ENCODE peak calls at places on chromosome 5, in five cellular contexts. C is tibial artery, I is RPMI7951, U is left ventricle myocardium inferior, V is A549. K is an unnamed sample.

GRCh38 chr5:72109625-72110024 is 2.4 kb downstream of the MAP1B start:
- DNase-seq in C (peak), I (no peak), U (no peak), V (peak), K (no peak)

GRCh38 chr5:5380298-5380697 is 42.2 kb upstream of the ICE1 start:
- DNase-seq in C (no peak), I (peak), U (no peak), V (no peak), K (no peak)

GRCh38 chr5:21573915-21574314 is 1279.2 kb downstream of the CDH12 start:
- DNase-seq in C (no peak), I (peak), U (no peak), V (no peak), K (no peak)

GRCh38 chr5:75016896-75017295 is 35.5 kb downstream of the GCNT4 start:
- DNase-seq in C (no peak), I (no peak), U (no peak), V (no peak), K (no peak)

GRCh38 chr5:179815491-179816249 is 5.0 kb upstream of the SQSTM1 start:
- DNase-seq in C (peak), I (no peak), U (no peak), V (no peak), K (no peak)

GRCh38 chr5:14036514-14036913 is 92.0 kb upstream of the DNAH5 start:
- DNase-seq in C (no peak), I (peak), U (no peak), V (peak), K (no peak)

GRCh38 chr5:32852535-32852934 is 141.4 kb downstream of the NPR3 start:
- DNase-seq in C (peak), I (peak), U (peak), V (peak), K (peak)

GRCh38 chr5:146828385-146828784 is 50.2 kb downstream of the PPP2R2B start:
- DNase-seq in C (no peak), I (peak), U (no peak), V (no peak), K (no peak)

GRCh38 chr5:59745422-59745863 is 148.1 kb downstream of the PDE4D start:
- DNase-seq in C (peak), I (peak), U (no peak), V (peak), K (no peak)

GRCh38 chr5:34041247-34041972 is 1.6 kb downstream of the C1QTNF3 start:
- DNase-seq in C (no peak), I (no peak), U (no peak), V (no peak), K (no peak)

GRCh38 chr5:172052454-172053236 is 46.2 kb upstream of the FBXW11 start:
- DNase-seq in C (peak), I (peak), U (peak), V (no peak), K (no peak)

GRCh38 chr5:19880859-19881436 is 107.1 kb downstream of the CDH18 start:
- DNase-seq in C (no peak), I (no peak), U (no peak), V (no peak), K (no peak)

GRCh38 chr5:147567917-147568598 is 58.2 kb upstream of the DPYSL3 start:
- DNase-seq in C (no peak), I (peak), U (no peak), V (no peak), K (no peak)

GRCh38 chr5:173454764-173455598 is 126.8 kb upstream of the STC2 start:
- DNase-seq in C (peak), I (peak), U (peak), V (peak), K (no peak)

GRCh38 chr5:62149894-62150293 is 156.1 kb upstream of the KIF2A start:
- DNase-seq in C (no peak), I (no peak), U (no peak), V (no peak), K (no peak)

GRCh38 chr5:142073617-142074405 is 34.8 kb upstream of the NDFIP1 start:
- DNase-seq in C (no peak), I (no peak), U (no peak), V (no peak), K (no peak)

GRCh38 chr5:170111088-170111796 is 5.5 kb downstream of the FOXI1 start:
- DNase-seq in C (no peak), I (no peak), U (no peak), V (no peak), K (no peak)

GRCh38 chr5:143694357-143694756 is 117.6 kb upstream of the HMHB1 start:
- DNase-seq in C (no peak), I (no peak), U (no peak), V (no peak), K (no peak)

GRCh38 chr5:98635631-98636030 is 137.8 kb upstream of the RGMB start:
- DNase-seq in C (no peak), I (peak), U (no peak), V (no peak), K (no peak)

GRCh38 chr5:10595678-10596309 is 31.9 kb downstream of the ANKRD33B start:
- DNase-seq in C (peak), I (peak), U (no peak), V (peak), K (no peak)

GRCh38 chr5:116557669-116558271 is 16.9 kb downstream of the SEMA6A start:
- DNase-seq in C (no peak), I (peak), U (no peak), V (peak), K (no peak)

GRCh38 chr5:135326296-135327240 is 72.5 kb downstream of the MACROH2A1 start:
- DNase-seq in C (peak), I (no peak), U (no peak), V (no peak), K (no peak)

GRCh38 chr5:42970636-42971559 is 69.2 kb downstream of the ANXA2R start:
- DNase-seq in C (no peak), I (no peak), U (peak), V (no peak), K (no peak)

GRCh38 chr5:137997726-137998213 is 35.1 kb downstream of the FAM13B start:
- DNase-seq in C (no peak), I (peak), U (no peak), V (no peak), K (no peak)

GRCh38 chr5:81971086-81971693 is 633 bp upstream of the ATG10 start:
- DNase-seq in C (no peak), I (peak), U (no peak), V (peak), K (no peak)

GRCh38 chr5:17182966-17183365 is 34.5 kb upstream of the BASP1 start:
- DNase-seq in C (no peak), I (no peak), U (no peak), V (no peak), K (no peak)

GRCh38 chr5:142717582-142718215 is 31.8 kb upstream of the FGF1 start:
- DNase-seq in C (no peak), I (peak), U (no peak), V (peak), K (no peak)

GRCh38 chr5:157951673-157952373 is 92.9 kb upstream of the CLINT1 start:
- DNase-seq in C (no peak), I (no peak), U (no peak), V (no peak), K (no peak)

GRCh38 chr5:145833616-145834200 is 1.4 kb downstream of the PRELID2 start:
- DNase-seq in C (no peak), I (no peak), U (no peak), V (no peak), K (no peak)

GRCh38 chr5:95939465-95939864 is 22.2 kb downstream of the ELL2 start:
- DNase-seq in C (no peak), I (no peak), U (no peak), V (no peak), K (no peak)

GRCh38 chr5:133333561-133334150 is 278.7 kb downstream of the FSTL4 start:
- DNase-seq in C (no peak), I (no peak), U (no peak), V (no peak), K (no peak)

GRCh38 chr5:173452506-173452905 is 124.3 kb upstream of the STC2 start:
- DNase-seq in C (no peak), I (no peak), U (no peak), V (no peak), K (no peak)

GRCh38 chr5:77843570-77844407 is 67.7 kb upstream of the TBCA start:
- DNase-seq in C (no peak), I (no peak), U (no peak), V (no peak), K (no peak)

K was measured in lower lobe of right lung.